ENCODE peak calls at places on chromosomes 3 and 15, in seven cellular contexts. D, G, O, V, Y, X and L are unnamed samples.

GRCh38 chr3:11605398-11605797 is 38.3 kb downstream of the VGLL4 start:
- DNase-seq in V (no peak), O (no peak), D (no peak), Y (no peak), X (no peak), G (no peak), L (no peak)

GRCh38 chr3:132587401-132587800 is 9.7 kb upstream of the ACKR4 start:
- DNase-seq in G (no peak), Y (no peak), X (no peak), D (no peak), O (no peak), V (no peak), L (no peak)

GRCh38 chr15:49154359-49154758 is 1.0 kb downstream of the COPS2 start:
- DNase-seq in D (no peak), X (no peak), O (no peak), Y (no peak), V (no peak), G (no peak), L (no peak)

GRCh38 chr3:67661079-67661478 is 6.7 kb upstream of the SUCLG2 start:
- DNase-seq in X (no peak), O (no peak), G (no peak), V (no peak), D (no peak), Y (no peak), L (no peak)

GRCh38 chr3:184806567-184807271 is 5.2 kb upstream of the VPS8 start:
- DNase-seq in X (no peak), D (peak; percentile 28), G (no peak), O (no peak), Y (no peak), V (no peak), L (no peak)

GRCh38 chr15:44215594-44215993 is 20.5 kb upstream of the FRMD5 start:
- DNase-seq in G (no peak), D (no peak), O (no peak), V (no peak), X (peak; percentile 74), Y (peak; percentile 49), L (no peak)

GRCh38 chr3:53570709-53571108 is 76.3 kb downstream of the CACNA1D start:
- DNase-seq in D (no peak), X (no peak), O (no peak), Y (peak; percentile 82), V (no peak), G (no peak), L (no peak)

GRCh38 chr3:111588527-111588926 is 6.6 kb downstream of the ZBED2 start:
- DNase-seq in X (no peak), V (no peak), O (no peak), Y (no peak), D (no peak), G (no peak), L (no peak)

GRCh38 chr3:193910886-193911738 is 224.8 kb upstream of the HES1 start:
- DNase-seq in G (no peak), Y (peak; percentile 26), V (no peak), X (no peak), O (no peak), D (peak; percentile 93), L (no peak)

GRCh38 chr15:63166219-63166618 is 8.9 kb upstream of the RPS27L start:
- DNase-seq in X (no peak), D (peak; percentile 60), G (no peak), O (no peak), Y (no peak), V (no peak), L (no peak)

GRCh38 chr15:33048255-33048654 is 146.3 kb downstream of the FMN1 start:
- DNase-seq in X (no peak), V (no peak), Y (no peak), G (no peak), D (no peak), O (no peak), L (no peak)

GRCh38 chr3:33075996-33076395 is 20.9 kb downstream of the GLB1 start:
- DNase-seq in V (no peak), Y (peak; percentile 79), G (no peak), X (no peak), D (no peak), O (no peak), L (no peak)

GRCh38 chr3:144041960-144042556 is 70.4 kb downstream of the DIPK2A start:
- DNase-seq in Y (no peak), G (no peak), O (no peak), X (no peak), D (no peak), V (no peak), L (no peak)

GRCh38 chr15:43441316-43441715 is 51.6 kb downstream of the TP53BP1 start:
- DNase-seq in X (peak; percentile 3), O (no peak), Y (no peak), V (no peak), D (peak; percentile 23), G (no peak), L (no peak)

GRCh38 chr15:40340038-40340739 is 550 bp downstream of the CCDC9B start:
- DNase-seq in X (no peak), Y (peak; percentile 86), D (no peak), O (peak; percentile 47), G (peak; percentile 78), V (peak; percentile 96), L (peak; percentile 86)

GRCh38 chr3:194375921-194376570 is 6.5 kb upstream of the LRRC15 start:
- DNase-seq in Y (no peak), O (no peak), G (no peak), X (no peak), V (no peak), D (no peak), L (no peak)

GRCh38 chr3:48716508-48716981 is 476 bp downstream of the IP6K2 start:
- DNase-seq in Y (no peak), G (peak; percentile 26), V (peak; percentile 67), O (no peak), D (peak; percentile 25), X (no peak), L (no peak)

GRCh38 chr3:65545429-65545828 is 493.3 kb downstream of the MAGI1 start:
- DNase-seq in G (no peak), Y (no peak), V (no peak), X (no peak), D (no peak), O (no peak), L (no peak)

GRCh38 chr3:18888370-18888769 is 259.9 kb upstream of the KCNH8 start:
- DNase-seq in O (no peak), X (no peak), G (no peak), V (no peak), D (no peak), Y (no peak), L (no peak)

GRCh38 chr3:177195242-177195940 is 1.9 kb downstream of the TBL1XR1 start:
- DNase-seq in Y (no peak), V (no peak), D (peak; percentile 80), G (peak; percentile 36), O (no peak), X (no peak), L (no peak)

GRCh38 chr3:27072943-27073725 is 296.0 kb downstream of the NEK10 start:
- DNase-seq in X (no peak), D (no peak), Y (no peak), V (no peak), G (no peak), O (no peak), L (no peak)

GRCh38 chr15:94526071-94526689 is 294.8 kb downstream of the MCTP2 start:
- DNase-seq in O (no peak), D (no peak), G (no peak), Y (no peak), V (no peak), X (no peak), L (no peak)

GRCh38 chr15:89112341-89112971 is 24.2 kb downstream of the ABHD2 start:
- DNase-seq in X (peak; percentile 77), O (no peak), Y (peak; percentile 81), V (peak; percentile 65), D (no peak), G (peak; percentile 90), L (no peak)

GRCh38 chr3:155861476-155862183 is 7.4 kb upstream of the SLC33A1 start:
- DNase-seq in V (no peak), O (no peak), X (no peak), G (no peak), D (no peak), Y (no peak), L (no peak)

GRCh38 chr15:99201410-99202175 is 47.8 kb downstream of the TTC23 start:
- DNase-seq in D (no peak), G (no peak), V (no peak), Y (no peak), O (no peak), X (no peak), L (no peak)

GRCh38 chr15:91099616-91100560 is at the start of gene SV2B:
- DNase-seq in Y (peak; percentile 17), O (peak; percentile 21), V (no peak), D (peak; percentile 21), X (no peak), G (peak; percentile 34), L (no peak)

GRCh38 chr15:31280037-31280830 is 46.4 kb upstream of the KLF13 start:
- DNase-seq in D (no peak), Y (no peak), X (peak; percentile 68), G (no peak), O (no peak), V (peak; percentile 67), L (no peak)

GRCh38 chr3:45497963-45498362 is 96.6 kb upstream of the LIMD1 start:
- DNase-seq in D (no peak), G (no peak), Y (no peak), X (no peak), V (no peak), O (no peak), L (peak; percentile 30)
- H3K36me3 ChIP-seq in D (peaks cover 63% of the 10 kb centered on the region), G (no peaks in the 10 kb centered on the region), Y (no peaks in the 10 kb centered on the region), X (peaks cover 14% of the 10 kb centered on the region), V (no peaks in the 10 kb centered on the region), O (no peaks in the 10 kb centered on the region), L (no peaks in the 10 kb centered on the region)

DNA sequence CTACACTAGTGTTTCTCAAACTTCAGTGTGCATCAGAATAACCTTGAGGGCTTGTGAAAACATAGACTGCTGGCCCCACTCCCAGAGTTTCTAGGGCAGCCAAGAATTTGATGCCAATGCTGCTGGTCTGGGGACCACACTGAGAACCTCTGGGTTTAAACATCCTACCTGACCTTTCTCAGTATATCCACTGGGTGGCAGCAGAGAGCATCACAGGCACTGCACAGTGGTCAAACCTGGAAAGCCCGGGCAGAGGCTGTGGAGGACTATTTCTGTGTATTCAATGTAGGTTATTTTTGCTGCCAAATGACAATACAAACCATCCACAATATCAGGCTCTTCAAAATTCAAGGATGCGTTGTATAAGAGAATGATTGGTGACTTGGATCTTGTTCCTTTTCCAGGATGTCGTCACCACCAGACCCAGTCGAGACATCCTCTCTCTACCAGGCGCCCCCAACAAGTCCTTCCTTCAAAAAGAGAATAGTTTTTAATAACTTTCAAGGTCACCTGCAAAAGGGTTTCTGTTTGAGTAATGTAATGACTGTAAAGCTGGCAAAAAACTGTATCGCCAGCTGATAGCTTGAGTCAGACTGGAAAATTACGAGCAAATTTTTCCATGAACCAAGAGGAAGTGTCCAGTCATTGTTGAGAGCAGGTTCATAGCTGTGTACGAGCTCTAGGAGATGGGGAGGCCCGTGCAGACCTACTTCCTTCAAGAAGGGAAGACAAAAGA is 30.6 kb upstream of the MYZAP start:
- DNase-seq in D (peak; percentile 75), O (peak; percentile 71), Y (peak; percentile 90), G (peak; percentile 87), V (peak; percentile 86), X (peak; percentile 62), L (peak; percentile 66)
- TF ChIP-seq POLR2A in D (no peak), O (no peak), Y (no peak), G (no peak), V (no peak), X (no peak), L (no peak)

GRCh38 chr3:127026661-127027060 is 43.7 kb downstream of the PLXNA1 start:
- DNase-seq in G (no peak), O (no peak), Y (no peak), D (no peak), V (no peak), X (no peak), L (no peak)
- H3K36me3 ChIP-seq in G (no peaks in the 10 kb centered on the region), O (peaks cover 10% of the 10 kb centered on the region), Y (peaks cover 54% of the 10 kb centered on the region), D (peaks cover 76% of the 10 kb centered on the region), V (peaks cover 10% of the 10 kb centered on the region), X (peaks cover 25% of the 10 kb centered on the region), L (no peaks in the 10 kb centered on the region)

GRCh38 chr15:38072507-38073277 is 138.3 kb downstream of the TMCO5A start:
- DNase-seq in X (peak; percentile 75), Y (peak; percentile 70), V (peak; percentile 84), G (peak; percentile 65), D (peak; percentile 31), O (peak; percentile 55), L (peak; percentile 66)
- TF ChIP-seq POLR2A in X (peak; percentile 46), Y (no peak), V (no peak), G (peak; percentile 61), D (no peak), O (no peak), L (no peak)